ENCODE peak calls at places on chromosomes 16 and 17, in nine cellular contexts. A is thoracic aorta; R is right lobe of liver; J is WTC11; M is AG09319; S is stomach; B is astrocyte of the spinal cord; D is activated CD8-positive, alpha-beta T cell treated with anti-CD3 and anti-CD28 coated beads for 36 hours; F is fibroblast of lung. P is an unnamed sample.

GRCh38 chr17:65139045-65139764 is 2.0 kb downstream of the RGS9 start:
- DNase-seq in A (no peak), R (no peak), J (no peak), M (no peak), S (no peak), B (no peak), D (no peak), F (no peak), P (no peak)

GRCh38 chr17:60173304-60173807 is 23.6 kb downstream of the CA4 start:
- DNase-seq in A (no peak), R (no peak), J (no peak), M (no peak), S (no peak), B (peak; percentile 14), D (no peak), F (no peak), P (no peak)

GRCh38 chr17:62321451-62321850 is 58.9 kb upstream of the EFCAB3 start:
- DNase-seq in A (no peak), R (no peak), J (no peak), M (no peak), S (no peak), B (peak; percentile 47), D (no peak), F (peak; percentile 54), P (no peak)

GRCh38 chr16:53220585-53220984 is 165.8 kb downstream of the CHD9 start:
- DNase-seq in A (no peak), R (no peak), J (no peak), M (no peak), S (no peak), B (peak; percentile 26), D (peak; percentile 26), F (no peak), P (no peak)

GRCh38 chr17:9908649-9909042 is 3.6 kb upstream of the RCVRN start:
- DNase-seq in A (no peak), R (no peak), J (no peak), M (no peak), S (no peak), B (no peak), D (no peak), F (no peak), P (no peak)

GRCh38 chr17:74827800-74828199 is 31.9 kb downstream of the GRIN2C start:
- DNase-seq in A (no peak), R (no peak), J (no peak), M (no peak), S (no peak), B (no peak), D (no peak), F (no peak), P (no peak)

GRCh38 chr16:12141073-12141472 is 164.5 kb downstream of the SNX29 start:
- DNase-seq in A (no peak), R (no peak), J (no peak), M (no peak), S (no peak), B (no peak), D (peak; percentile 47), F (no peak), P (no peak)

GRCh38 chr17:37650419-37651003 is 7.3 kb upstream of the DDX52 start:
- DNase-seq in A (no peak), R (no peak), J (peak; percentile 43), M (peak; percentile 22), S (no peak), B (peak; percentile 53), D (peak; percentile 17), F (peak; percentile 57), P (peak; percentile 80)

GRCh38 chr17:75090871-75091854 is 3.4 kb downstream of the SLC16A5 start:
- DNase-seq in A (no peak), R (peak; percentile 84), J (no peak), M (no peak), S (peak; percentile 57), B (no peak), D (no peak), F (no peak), P (peak; percentile 35)

GRCh38 chr17:4939804-4940624 is at the start of the genes RNF167 and SLC25A11:
- DNase-seq in A (peak; percentile 88), R (peak; percentile 97), J (peak; percentile 93), M (peak; percentile 99), S (peak; percentile 96), B (peak; percentile 100), D (peak; percentile 98), F (peak; percentile 100), P (peak; percentile 91)
- TF ChIP-seq CTCF in A (peak; percentile 16), R (no peak), J (no peak), M (no peak), S (no peak), B (no peak), D (no peak), F (no peak), P (no peak)

DNA sequence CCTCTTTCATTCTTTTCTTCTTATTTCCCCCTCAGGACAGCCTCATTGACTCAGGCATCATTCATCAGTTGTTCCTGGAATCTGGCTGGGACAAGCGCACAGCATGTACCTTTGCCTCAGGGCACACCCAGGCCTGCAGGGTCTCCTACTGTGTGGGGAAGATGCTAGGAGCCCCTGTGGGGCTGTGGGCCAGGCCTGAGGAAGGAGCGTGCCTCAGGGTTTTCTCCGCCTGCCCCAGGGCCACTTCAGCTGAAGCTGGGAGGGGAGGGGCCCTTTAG is 7.8 kb downstream of the ELMO3 start:
- DNase-seq in A (no peak), R (no peak), J (no peak), M (no peak), S (no peak), B (peak; percentile 12), D (no peak), F (no peak), P (no peak)
- TF ChIP-seq CTCF in A (no peak), R (no peak), J (no peak), M (no peak), S (no peak), B (no peak), D (no peak), F (no peak), P (no peak)

DNA sequence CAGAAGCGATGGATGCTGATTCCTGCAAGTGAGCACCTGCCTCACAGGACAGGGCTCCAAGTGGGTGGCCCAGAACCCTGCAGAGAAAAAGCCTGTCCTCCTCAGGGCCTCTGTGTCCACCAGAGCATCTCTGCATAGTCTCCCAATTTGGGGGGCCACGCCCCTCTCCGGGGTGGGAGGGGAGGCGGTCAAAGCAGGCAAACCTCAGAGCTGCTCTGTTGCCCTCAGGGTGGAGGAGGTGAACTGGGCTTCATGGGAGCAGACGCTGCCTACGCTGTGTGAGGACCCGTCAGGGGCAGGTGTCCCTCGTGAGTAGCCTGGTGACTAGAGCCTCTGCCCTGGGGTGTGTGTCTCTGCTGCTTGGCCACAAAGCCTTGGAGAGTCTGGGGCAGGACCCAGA is 19.3 kb downstream of the TRPV2 start:
- DNase-seq in A (no peak), R (no peak), J (peak; percentile 45), M (no peak), S (no peak), B (no peak), D (no peak), F (no peak), P (no peak)
- TF ChIP-seq CTCF in A (no peak), R (no peak), J (no peak), M (no peak), S (no peak), B (no peak), D (no peak), F (no peak), P (no peak)

GRCh38 chr16:3152022-3152272 is 17.1 kb downstream of the ZNF213 start:
- DNase-seq in A (no peak), R (no peak), J (no peak), M (no peak), S (no peak), B (no peak), D (peak; percentile 68), F (no peak), P (no peak)

GRCh38 chr16:3149193-3149530 is 14.3 kb downstream of the ZNF213 start:
- DNase-seq in A (no peak), R (no peak), J (no peak), M (no peak), S (no peak), B (no peak), D (no peak), F (no peak), P (no peak)

GRCh38 chr16:3152273-3153076 is 17.6 kb downstream of the ZNF213 start:
- DNase-seq in A (peak; percentile 77), R (peak; percentile 80), J (peak; percentile 98), M (peak; percentile 81), S (peak; percentile 86), B (peak; percentile 91), D (peak; percentile 93), F (peak; percentile 92), P (peak; percentile 98)

GRCh38 chr16:3149630-3150345 is 15.0 kb downstream of the ZNF213 start:
- DNase-seq in A (no peak), R (peak; percentile 65), J (peak; percentile 84), M (no peak), S (peak; percentile 73), B (peak; percentile 60), D (peak; percentile 83), F (peak; percentile 61), P (peak; percentile 90)

GRCh38 chr16:3150346-3151218 is 15.8 kb downstream of the ZNF213 start:
- DNase-seq in A (peak; percentile 82), R (peak; percentile 94), J (peak; percentile 98), M (peak; percentile 87), S (peak; percentile 98), B (peak; percentile 96), D (peak; percentile 98), F (peak; percentile 96), P (peak; percentile 99)
- TF ChIP-seq CTCF in A (no peak), R (no peak), J (no peak), M (no peak), S (no peak), B (no peak), D (no peak), F (no peak), P (no peak)

GRCh38 chr16:84183572-84183875 is 3.3 kb downstream of the TAF1C start:
- DNase-seq in A (no peak), R (no peak), J (no peak), M (no peak), S (no peak), B (no peak), D (no peak), F (no peak), P (no peak)

GRCh38 chr16:84182680-84183571 is 3.9 kb downstream of the TAF1C start:
- DNase-seq in A (no peak), R (no peak), J (no peak), M (no peak), S (no peak), B (no peak), D (no peak), F (no peak), P (no peak)

GRCh38 chr16:84184775-84185174 is 2.1 kb downstream of the TAF1C start:
- DNase-seq in A (no peak), R (peak; percentile 57), J (no peak), M (no peak), S (no peak), B (no peak), D (no peak), F (no peak), P (no peak)

GRCh38 chr16:84182104-84182503 is 4.8 kb downstream of the TAF1C start:
- DNase-seq in A (no peak), R (no peak), J (no peak), M (no peak), S (no peak), B (no peak), D (no peak), F (no peak), P (no peak)

DNA sequence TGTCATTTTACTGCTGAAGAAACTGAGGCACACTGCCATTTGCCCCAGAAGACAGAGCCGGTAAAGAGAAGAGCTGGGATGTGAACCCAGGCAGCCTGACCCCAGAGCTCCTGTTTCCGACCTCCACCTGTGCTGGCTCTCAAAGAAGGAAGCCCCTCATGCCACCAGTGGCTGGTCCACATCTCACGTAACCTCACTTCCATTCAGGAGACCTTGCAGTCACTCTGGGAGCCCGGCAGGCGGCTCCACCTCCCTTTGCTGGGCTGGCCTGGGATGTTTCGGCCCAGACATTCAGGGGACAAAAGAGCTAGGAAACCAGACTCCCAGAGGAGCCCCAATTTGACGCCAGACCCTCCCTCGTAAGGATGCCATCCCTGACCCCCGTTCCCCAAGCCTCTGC is 2.9 kb downstream of the TAF1C start:
- DNase-seq in A (no peak), R (no peak), J (no peak), M (no peak), S (no peak), B (no peak), D (no peak), F (no peak), P (no peak)
- TF ChIP-seq CTCF in A (no peak), R (no peak), J (no peak), M (peak; percentile 11), S (no peak), B (peak; percentile 44), D (no peak), F (no peak), P (no peak)